ENCODE peak calls at places on chromosomes 7 and 10, in four cellular contexts. E is cardiac muscle cell; S is CD8-positive, alpha-beta T cell; D is PC-3. X is an unnamed sample.
A peak's percentile ranks its signal among the peaks of the same experiment; 100 is the strongest.

GRCh38 chr10:114335614-114336013 is 68.7 kb downstream of the AFAP1L2 start:
- DNase-seq in E (no peak), S (no peak), D (no peak), X (no peak)

GRCh38 chr10:5806745-5807144 is 6.5 kb downstream of the GDI2 start:
- DNase-seq in E (no peak), S (no peak), D (no peak), X (no peak)

GRCh38 chr10:49398000-49398861 is 2.3 kb upstream of the DRGX start:
- DNase-seq in E (peak; percentile 52), S (peak; percentile 43), D (peak; percentile 48), X (peak; percentile 39)

GRCh38 chr7:82506702-82507101 is 63.1 kb upstream of the CACNA2D1 start:
- DNase-seq in E (peak; percentile 76), S (no peak), D (no peak), X (no peak)

GRCh38 chr10:72069751-72070501 is 18.4 kb downstream of the SPOCK2 start:
- DNase-seq in E (no peak), S (no peak), D (no peak), X (no peak)

GRCh38 chr10:92553959-92554358 is 19.9 kb downstream of the IDE start:
- DNase-seq in E (no peak), S (no peak), D (no peak), X (no peak)

GRCh38 chr7:146773506-146773905 is 656.9 kb downstream of the CNTNAP2 start:
- DNase-seq in E (no peak), S (no peak), D (peak; percentile 10), X (no peak)

GRCh38 chr10:129962558-129963075 is 1.5 kb downstream of the EBF3 start:
- DNase-seq in E (no peak), S (no peak), D (no peak), X (no peak)

GRCh38 chr10:28717659-28718201 is 40.4 kb downstream of the BAMBI start:
- DNase-seq in E (no peak), S (no peak), D (no peak), X (no peak)

GRCh38 chr7:81956520-81956919 is 186.7 kb upstream of the HGF start:
- DNase-seq in E (peak; percentile 88), S (no peak), D (peak; percentile 68), X (peak; percentile 47)

GRCh38 chr10:88117227-88117626 is 253.8 kb downstream of the PTEN start:
- DNase-seq in E (no peak), S (peak; percentile 44), D (no peak), X (no peak)

GRCh38 chr10:69100136-69100872 is 12.4 kb downstream of the SRGN start:
- DNase-seq in E (peak; percentile 37), S (no peak), D (no peak), X (no peak)

GRCh38 chr7:20440472-20441105 is 109.9 kb downstream of the ITGB8 start:
- DNase-seq in E (peak; percentile 66), S (no peak), D (peak; percentile 65), X (peak; percentile 61)

GRCh38 chr10:93758911-93759410 is 1.2 kb downstream of the LGI1 start:
- DNase-seq in E (no peak), S (no peak), D (no peak), X (no peak)

GRCh38 chr7:151844080-151844827 is 32.7 kb downstream of the PRKAG2 start:
- DNase-seq in E (peak; percentile 60), S (no peak), D (peak; percentile 88), X (no peak)

GRCh38 chr10:16843252-16843870 is 26.1 kb upstream of the RSU1 start:
- DNase-seq in E (peak; percentile 87), S (no peak), D (peak; percentile 83), X (peak; percentile 27)

GRCh38 chr10:27687326-27687725 is 58.3 kb downstream of the MKX start:
- DNase-seq in E (no peak), S (no peak), D (peak; percentile 1), X (no peak)

GRCh38 chr7:132049462-132050304 is 493.3 kb upstream of the PODXL start:
- DNase-seq in E (peak; percentile 38), S (no peak), D (peak; percentile 58), X (peak; percentile 46)

GRCh38 chr10:110859947-110860376 is 11.8 kb upstream of the PDCD4 start:
- DNase-seq in E (peak; percentile 92), S (no peak), D (no peak), X (no peak)

GRCh38 chr7:158549176-158549833 is 38.3 kb downstream of the PTPRN2 start:
- DNase-seq in E (peak; percentile 26), S (no peak), D (no peak), X (no peak)

GRCh38 chr10:94194256-94194655 is 168.5 kb downstream of the NOC3L start:
- DNase-seq in E (peak; percentile 42), S (no peak), D (peak; percentile 35), X (no peak)

GRCh38 chr10:69864321-69864720 is 62.6 kb downstream of the COL13A1 start:
- DNase-seq in E (peak; percentile 82), S (no peak), D (peak; percentile 100), X (no peak)

GRCh38 chr7:135341049-135341448 is 107.4 kb downstream of the STRA8 start:
- DNase-seq in E (no peak), S (no peak), D (no peak), X (no peak)

DNA sequence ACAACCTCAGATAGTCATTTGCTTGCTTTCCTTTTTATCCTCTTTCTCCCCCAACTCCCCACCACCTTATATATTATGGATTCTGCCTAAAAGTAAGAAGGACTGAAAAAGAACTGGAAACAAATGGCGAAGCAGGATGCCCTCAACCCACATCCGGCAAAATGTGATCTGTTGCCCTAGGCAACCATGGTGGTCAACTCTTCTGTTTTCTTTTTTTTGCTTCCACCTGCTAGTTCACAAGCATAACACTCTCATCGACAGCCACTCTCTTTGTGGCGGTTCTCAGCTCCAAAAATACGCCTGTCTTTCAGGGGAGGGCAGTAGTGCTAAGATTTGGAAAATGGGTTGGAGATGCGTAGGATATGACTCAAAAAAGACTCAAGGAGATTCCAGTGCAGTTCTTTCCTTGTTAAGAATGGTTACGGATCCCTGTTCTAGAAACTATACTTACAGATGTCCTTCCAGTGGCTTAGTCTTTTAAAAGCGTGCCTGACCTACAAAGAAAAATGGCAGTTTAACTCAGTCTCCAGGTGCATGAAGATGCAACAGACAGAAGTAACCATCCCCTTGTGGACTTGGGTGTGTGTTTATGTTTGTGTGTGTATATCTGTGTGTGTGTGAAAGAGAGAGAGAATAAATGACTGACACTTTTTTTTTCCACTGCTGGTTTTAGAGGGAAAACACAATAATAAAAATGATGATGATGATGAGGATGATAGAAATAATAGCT is 10.7 kb downstream of the APBB1IP start:
- DNase-seq in E (no peak), S (peak; percentile 84), D (peak; percentile 8), X (no peak)
- H3K4me1 ChIP-seq in E (no peaks in the 10 kb centered on the region), S (peaks cover 82% of the 10 kb centered on the region), D (no peaks in the 10 kb centered on the region), X (no peaks in the 10 kb centered on the region)

GRCh38 chr7:116632349-116632748 is 39.6 kb upstream of the MET start:
- DNase-seq in E (no peak), S (no peak), D (no peak), X (no peak)

GRCh38 chr7:116628971-116629586 is 42.9 kb upstream of the MET start:
- DNase-seq in E (no peak), S (no peak), D (peak; percentile 44), X (no peak)

GRCh38 chr7:116631676-116632075 is 40.3 kb upstream of the MET start:
- DNase-seq in E (no peak), S (no peak), D (no peak), X (no peak)

GRCh38 chr7:116630932-116631449 is 41.0 kb upstream of the MET start:
- DNase-seq in E (peak; percentile 90), S (no peak), D (peak; percentile 83), X (no peak)

DNA sequence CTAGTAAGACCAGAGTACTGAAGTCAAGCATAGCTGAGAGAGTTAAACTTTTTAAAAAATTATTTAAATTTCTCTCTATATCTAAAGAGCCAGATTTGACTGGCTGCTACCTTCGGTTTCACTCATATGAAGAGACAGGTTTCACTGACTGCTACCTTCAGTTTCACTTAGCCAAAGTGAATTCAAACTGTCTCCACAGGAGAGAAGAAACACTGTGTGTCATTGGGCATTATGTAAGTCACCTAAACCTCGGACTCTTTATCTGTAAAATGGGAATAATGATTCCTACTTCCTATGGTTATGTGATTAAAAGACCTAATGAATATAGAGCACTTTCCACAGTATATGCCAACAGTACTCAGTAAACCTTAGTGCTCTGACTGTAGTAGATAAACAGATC is 41.6 kb upstream of the MET start:
- DNase-seq in E (no peak), S (no peak), D (no peak), X (no peak)
- H3K4me1 ChIP-seq in E (no peaks in the 10 kb centered on the region), S (no peaks in the 10 kb centered on the region), D (peaks cover 36% of the 10 kb centered on the region), X (no peaks in the 10 kb centered on the region)

DNA sequence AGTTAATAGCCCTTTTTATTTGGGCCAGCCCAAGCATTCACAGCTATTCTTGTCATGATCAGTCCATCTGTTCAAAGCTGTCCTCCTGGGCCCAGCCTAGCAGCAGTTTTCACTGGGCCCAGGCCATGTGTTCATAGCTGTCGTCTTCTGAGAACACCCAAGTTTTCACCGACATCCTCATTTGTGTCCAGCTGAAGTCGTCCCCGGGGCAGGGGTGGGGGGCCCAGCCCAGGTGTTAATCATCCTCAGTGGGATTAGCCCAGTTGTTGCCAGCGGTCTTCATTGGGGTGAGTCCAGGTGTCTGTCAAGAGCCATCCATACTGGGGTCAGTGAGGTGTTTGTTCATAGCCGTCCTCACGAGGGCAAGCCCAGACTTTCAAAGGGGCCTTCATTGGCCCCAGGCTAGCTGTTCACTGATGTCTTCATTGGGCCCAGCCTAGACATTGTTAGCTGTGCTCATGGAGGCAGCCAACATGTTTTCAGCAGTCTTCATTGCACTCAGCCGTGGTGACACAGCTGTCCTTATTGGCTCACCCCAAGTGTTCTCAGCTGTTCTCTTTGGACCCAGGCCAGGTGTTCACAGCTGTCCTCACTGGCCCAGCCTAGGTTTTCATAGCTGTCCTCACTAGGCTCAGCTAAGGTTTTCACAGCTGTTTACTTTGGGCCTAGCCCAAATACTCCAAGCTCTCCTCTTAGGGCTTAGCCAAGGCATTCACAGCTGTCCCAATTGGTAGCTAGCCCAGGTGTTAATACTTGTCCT is 10.0 kb downstream of the FRG2B start:
- DNase-seq in E (no peak), S (no peak), D (no peak), X (no peak)
- H3K4me1 ChIP-seq in E (no peaks in the 10 kb centered on the region), S (no peaks in the 10 kb centered on the region), D (no peaks in the 10 kb centered on the region), X (no peaks in the 10 kb centered on the region)

GRCh38 chr10:30037620-30038336 is 21.6 kb downstream of the JCAD start:
- DNase-seq in E (no peak), S (no peak), D (no peak), X (no peak)

GRCh38 chr10:30039988-30040387 is 19.4 kb downstream of the JCAD start:
- DNase-seq in E (no peak), S (no peak), D (no peak), X (no peak)

GRCh38 chr10:30038961-30039536 is 20.3 kb downstream of the JCAD start:
- DNase-seq in E (no peak), S (no peak), D (no peak), X (no peak)

GRCh38 chr10:30040597-30040996 is 18.8 kb downstream of the JCAD start:
- DNase-seq in E (no peak), S (no peak), D (no peak), X (no peak)

DNA sequence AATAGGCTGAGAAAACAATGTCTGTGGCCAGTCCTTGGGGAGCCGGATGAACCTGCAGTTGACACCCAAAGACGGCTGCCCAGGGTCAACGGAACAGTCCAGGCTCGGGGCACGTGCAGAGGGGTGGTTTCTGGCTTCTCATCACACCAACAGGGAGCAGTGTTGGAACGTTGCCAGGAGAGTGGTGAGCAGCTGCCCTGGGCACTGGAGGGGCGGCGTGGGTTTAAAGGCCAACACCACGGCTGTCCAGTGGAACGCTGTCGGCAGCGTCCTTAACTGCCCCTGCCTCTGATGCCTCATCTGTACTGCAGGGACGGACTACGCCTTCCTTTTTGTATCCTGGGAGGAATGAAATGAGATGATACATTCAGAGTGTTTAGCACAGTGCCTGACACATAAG is 19.8 kb downstream of the JCAD start:
- DNase-seq in E (no peak), S (no peak), D (no peak), X (no peak)
- H3K4me1 ChIP-seq in E (peaks cover 58% of the 10 kb centered on the region), S (no peaks in the 10 kb centered on the region), D (no peaks in the 10 kb centered on the region), X (no peaks in the 10 kb centered on the region)

X was measured in NT2/D1.